ENCODE peak calls at places on chromosomes 2 and 18, in six cellular contexts. One of them, this sample, is unnamed.

GRCh38 chr2:202072737-202073396 is at the start of gene KIAA2012:
- DNase-seq in K562: no peak
- DNase-seq in HCT116: no peak
- DNase-seq in HepG2: no peak
- DNase-seq in H1: no peak
- DNase-seq in GM12878: no peak
- DNase-seq in this sample: no peak

GRCh38 chr18:79575891-79576685 is 103.5 kb upstream of the CTDP1 start:
- DNase-seq in K562: no peak
- DNase-seq in HCT116: no peak
- DNase-seq in HepG2: no peak
- DNase-seq in H1: peak
- DNase-seq in GM12878: no peak
- DNase-seq in this sample: no peak

GRCh38 chr2:119113489-119113770 is 45.1 kb downstream of the C1QL2 start:
- DNase-seq in K562: no peak
- DNase-seq in HCT116: no peak
- DNase-seq in HepG2: no peak
- DNase-seq in H1: no peak
- DNase-seq in GM12878: no peak
- DNase-seq in this sample: no peak

GRCh38 chr18:32552421-32553030 is 81.8 kb upstream of the GAREM1 start:
- DNase-seq in K562: peak
- DNase-seq in HCT116: peak
- DNase-seq in HepG2: peak
- DNase-seq in H1: peak
- DNase-seq in GM12878: no peak
- DNase-seq in this sample: peak

GRCh38 chr2:1911811-1912210 is 167.5 kb upstream of the PXDN start:
- DNase-seq in K562: no peak
- DNase-seq in HCT116: no peak
- DNase-seq in HepG2: no peak
- DNase-seq in H1: no peak
- DNase-seq in GM12878: no peak
- DNase-seq in this sample: no peak

GRCh38 chr18:26017929-26018328 is 72.5 kb downstream of the SS18 start:
- DNase-seq in K562: no peak
- DNase-seq in HCT116: no peak
- DNase-seq in HepG2: no peak
- DNase-seq in H1: no peak
- DNase-seq in GM12878: no peak
- DNase-seq in this sample: no peak

GRCh38 chr2:67613227-67613626 is 216.1 kb downstream of the ETAA1 start:
- DNase-seq in K562: no peak
- DNase-seq in HCT116: no peak
- DNase-seq in HepG2: no peak
- DNase-seq in H1: no peak
- DNase-seq in GM12878: no peak
- DNase-seq in this sample: no peak

GRCh38 chr2:38712871-38713270 is 38.3 kb downstream of the SRSF7 start:
- DNase-seq in K562: no peak
- DNase-seq in HCT116: no peak
- DNase-seq in HepG2: no peak
- DNase-seq in H1: no peak
- DNase-seq in GM12878: no peak
- DNase-seq in this sample: no peak

GRCh38 chr18:45357681-45358470 is 257.4 kb upstream of the SLC14A2 start:
- DNase-seq in K562: no peak
- DNase-seq in HCT116: no peak
- DNase-seq in HepG2: no peak
- DNase-seq in H1: no peak
- DNase-seq in GM12878: no peak
- DNase-seq in this sample: no peak

DNA sequence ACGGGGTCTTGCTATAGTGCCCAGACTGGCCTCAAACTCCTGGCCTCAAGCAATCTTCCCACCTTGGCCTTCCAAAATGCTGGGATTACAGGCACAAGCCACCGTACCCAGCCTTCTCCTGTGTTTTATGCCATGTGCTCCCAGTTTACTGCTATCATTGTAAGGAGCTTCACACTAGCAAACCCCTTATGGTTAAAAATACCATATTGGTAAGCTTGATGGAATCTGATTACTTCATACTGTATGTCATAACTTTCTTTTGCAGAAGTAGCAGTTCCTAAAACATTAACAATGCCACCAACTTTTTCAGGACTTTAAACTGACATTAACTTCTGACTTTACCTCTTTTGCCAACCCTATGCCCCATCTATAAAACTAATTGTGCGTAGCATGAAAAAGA is 36.2 kb downstream of the HAT1 start:
- DNase-seq in K562: no peak
- DNase-seq in HCT116: no peak
- DNase-seq in HepG2: no peak
- DNase-seq in H1: no peak
- DNase-seq in GM12878: no peak
- DNase-seq in this sample: no peak
- TF ChIP-seq ZNF274 in K562: no peak
- TF ChIP-seq ZNF274 in HCT116: no peak
- TF ChIP-seq ZNF274 in HepG2: no peak
- TF ChIP-seq ZNF274 in H1: no peak
- TF ChIP-seq ZNF274 in GM12878: no peak
- TF ChIP-seq ZNF274 in this sample: no peak

DNA sequence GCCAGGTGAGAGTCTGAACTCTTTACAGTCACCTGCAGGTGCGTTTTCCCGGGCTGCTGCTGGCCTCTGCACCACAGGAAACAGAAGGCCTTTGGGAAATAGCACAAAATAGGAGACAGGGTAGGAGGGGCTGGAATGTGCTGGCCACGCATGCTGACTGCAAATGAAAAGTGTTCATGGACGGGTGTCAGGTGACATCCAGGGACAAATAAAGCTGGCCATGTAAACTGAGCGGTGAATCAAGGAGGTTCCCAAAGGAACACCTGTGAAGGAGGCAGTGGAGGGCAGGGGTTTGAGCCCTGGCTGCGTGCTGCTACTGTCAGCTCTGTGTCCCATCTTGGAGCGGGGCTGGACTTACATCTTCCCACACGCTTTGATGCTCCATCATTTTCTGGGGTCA is 42.4 kb upstream of the GBX2 start:
- DNase-seq in K562: no peak
- DNase-seq in HCT116: no peak
- DNase-seq in HepG2: no peak
- DNase-seq in H1: no peak
- DNase-seq in GM12878: no peak
- DNase-seq in this sample: no peak
- TF ChIP-seq ZNF274 in K562: no peak
- TF ChIP-seq ZNF274 in HCT116: no peak
- TF ChIP-seq ZNF274 in HepG2: no peak
- TF ChIP-seq ZNF274 in H1: no peak
- TF ChIP-seq ZNF274 in GM12878: no peak
- TF ChIP-seq ZNF274 in this sample: no peak

GRCh38 chr2:103002954-103003353 is 241.1 kb downstream of the TMEM182 start:
- DNase-seq in K562: no peak
- DNase-seq in HCT116: no peak
- DNase-seq in HepG2: no peak
- DNase-seq in H1: no peak
- DNase-seq in GM12878: no peak
- DNase-seq in this sample: no peak

GRCh38 chr2:103003750-103004250 is 242.0 kb downstream of the TMEM182 start:
- DNase-seq in K562: no peak
- DNase-seq in HCT116: no peak
- DNase-seq in HepG2: no peak
- DNase-seq in H1: no peak
- DNase-seq in GM12878: no peak
- DNase-seq in this sample: no peak

GRCh38 chr2:103005386-103005785 is 243.6 kb downstream of the TMEM182 start:
- DNase-seq in K562: no peak
- DNase-seq in HCT116: no peak
- DNase-seq in HepG2: no peak
- DNase-seq in H1: no peak
- DNase-seq in GM12878: no peak
- DNase-seq in this sample: no peak

GRCh38 chr2:103008586-103008985 is 246.8 kb downstream of the TMEM182 start:
- DNase-seq in K562: no peak
- DNase-seq in HCT116: no peak
- DNase-seq in HepG2: peak
- DNase-seq in H1: peak
- DNase-seq in GM12878: no peak
- DNase-seq in this sample: no peak

GRCh38 chr2:103004426-103004942 is 242.7 kb downstream of the TMEM182 start:
- DNase-seq in K562: no peak
- DNase-seq in HCT116: no peak
- DNase-seq in HepG2: no peak
- DNase-seq in H1: no peak
- DNase-seq in GM12878: no peak
- DNase-seq in this sample: no peak
- TF ChIP-seq ZNF274 in K562: no peak
- TF ChIP-seq ZNF274 in HCT116: no peak
- TF ChIP-seq ZNF274 in HepG2: no peak
- TF ChIP-seq ZNF274 in H1: no peak
- TF ChIP-seq ZNF274 in GM12878: no peak
- TF ChIP-seq ZNF274 in this sample: no peak

GRCh38 chr2:230913406-230913805 is 11.6 kb downstream of the GPR55 start:
- DNase-seq in K562: peak
- DNase-seq in HCT116: peak
- DNase-seq in HepG2: peak
- DNase-seq in H1: no peak
- DNase-seq in GM12878: no peak
- DNase-seq in this sample: no peak

GRCh38 chr2:230916218-230916617 is 8.8 kb downstream of the GPR55 start:
- DNase-seq in K562: no peak
- DNase-seq in HCT116: no peak
- DNase-seq in HepG2: no peak
- DNase-seq in H1: no peak
- DNase-seq in GM12878: no peak
- DNase-seq in this sample: no peak

GRCh38 chr2:230914886-230915285 is 10.2 kb downstream of the GPR55 start:
- DNase-seq in K562: no peak
- DNase-seq in HCT116: no peak
- DNase-seq in HepG2: no peak
- DNase-seq in H1: no peak
- DNase-seq in GM12878: no peak
- DNase-seq in this sample: no peak

GRCh38 chr2:230913812-230914211 is 11.2 kb downstream of the GPR55 start:
- DNase-seq in K562: no peak
- DNase-seq in HCT116: no peak
- DNase-seq in HepG2: no peak
- DNase-seq in H1: no peak
- DNase-seq in GM12878: no peak
- DNase-seq in this sample: no peak

DNA sequence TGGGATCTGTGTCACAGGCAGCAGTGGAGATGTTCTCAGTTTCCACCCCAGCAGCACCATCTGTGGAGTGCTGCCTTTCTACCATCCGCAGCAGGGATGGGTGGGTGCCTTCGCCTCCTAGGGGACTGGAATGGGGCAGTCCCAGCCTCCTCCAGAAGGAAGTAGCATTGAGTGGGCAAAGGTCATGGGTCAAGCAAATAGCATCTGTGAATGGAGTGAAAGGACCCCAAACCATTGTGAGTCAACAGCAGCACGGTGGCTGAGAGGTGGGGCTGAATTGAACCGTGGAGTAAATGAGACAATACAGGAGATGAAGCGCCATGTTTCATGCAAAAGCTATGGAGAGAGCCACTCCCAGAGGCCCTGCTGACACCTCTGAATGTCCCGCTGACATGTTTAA is 9.7 kb downstream of the GPR55 start:
- DNase-seq in K562: no peak
- DNase-seq in HCT116: no peak
- DNase-seq in HepG2: no peak
- DNase-seq in H1: no peak
- DNase-seq in GM12878: no peak
- DNase-seq in this sample: no peak
- TF ChIP-seq ZNF274 in K562: no peak
- TF ChIP-seq ZNF274 in HCT116: no peak
- TF ChIP-seq ZNF274 in HepG2: no peak
- TF ChIP-seq ZNF274 in H1: no peak
- TF ChIP-seq ZNF274 in GM12878: no peak
- TF ChIP-seq ZNF274 in this sample: no peak

GRCh38 chr2:128523490-128523889 is 204.8 kb upstream of the HS6ST1 start:
- DNase-seq in K562: no peak
- DNase-seq in HCT116: no peak
- DNase-seq in HepG2: no peak
- DNase-seq in H1: no peak
- DNase-seq in GM12878: no peak
- DNase-seq in this sample: no peak
- TF ChIP-seq ZNF274 in K562: no peak
- TF ChIP-seq ZNF274 in HCT116: no peak
- TF ChIP-seq ZNF274 in HepG2: no peak
- TF ChIP-seq ZNF274 in H1: no peak
- TF ChIP-seq ZNF274 in GM12878: no peak
- TF ChIP-seq ZNF274 in this sample: no peak

DNA sequence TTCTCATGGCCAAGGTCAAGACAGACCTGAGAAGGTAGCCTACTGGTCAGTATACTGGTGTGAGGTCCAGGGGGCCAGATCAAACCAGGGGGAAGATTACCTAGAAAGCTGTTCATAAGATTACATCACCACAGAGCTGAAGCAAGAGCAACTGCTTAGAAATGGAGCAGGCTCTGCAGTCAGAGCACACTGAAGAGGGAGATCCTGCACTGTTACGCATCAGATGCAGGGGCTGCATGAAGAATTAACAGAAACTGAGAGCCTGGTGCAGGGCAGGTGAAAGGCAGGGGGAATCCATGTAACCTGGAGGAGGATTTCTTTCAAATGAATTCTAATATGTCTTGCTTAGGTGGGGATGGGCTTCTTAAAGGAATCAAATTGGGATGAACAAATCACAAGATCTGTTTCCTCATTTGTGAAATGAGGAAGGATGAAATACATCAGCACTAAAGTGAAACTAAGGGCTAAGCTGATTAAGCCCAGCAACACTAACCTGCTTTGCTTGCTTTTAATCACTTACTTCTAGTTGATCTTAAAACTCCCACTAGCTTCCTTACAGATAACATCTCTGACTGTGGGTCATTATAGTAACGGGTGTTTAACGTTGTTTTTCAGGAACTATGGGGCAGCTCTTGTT is 74.3 kb upstream of the ADAM23 start:
- DNase-seq in K562: no peak
- DNase-seq in HCT116: no peak
- DNase-seq in HepG2: no peak
- DNase-seq in H1: no peak
- DNase-seq in GM12878: no peak
- DNase-seq in this sample: no peak
- TF ChIP-seq ZNF274 in K562: no peak
- TF ChIP-seq ZNF274 in HCT116: no peak
- TF ChIP-seq ZNF274 in HepG2: no peak
- TF ChIP-seq ZNF274 in H1: no peak
- TF ChIP-seq ZNF274 in GM12878: no peak
- TF ChIP-seq ZNF274 in this sample: no peak

GRCh38 chr2:37630298-37630697 is 41.1 kb downstream of the CDC42EP3 start:
- DNase-seq in K562: no peak
- DNase-seq in HCT116: no peak
- DNase-seq in HepG2: no peak
- DNase-seq in H1: no peak
- DNase-seq in GM12878: no peak
- DNase-seq in this sample: no peak
- TF ChIP-seq ZNF274 in K562: no peak
- TF ChIP-seq ZNF274 in HCT116: no peak
- TF ChIP-seq ZNF274 in HepG2: no peak
- TF ChIP-seq ZNF274 in H1: no peak
- TF ChIP-seq ZNF274 in GM12878: no peak
- TF ChIP-seq ZNF274 in this sample: no peak

This sample was measured in NT2/D1.